ENCODE peak calls at places on chromosomes 11 and 22, in six cellular contexts. W is spleen, O is mucosa of descending colon, Z is heart right ventricle, P is foreskin fibroblast, U is AG09309. Q is an unnamed sample.

GRCh38 chr11:72958790-72959189 is 144.6 kb downstream of the ATG16L2 start:
- DNase-seq in Z (no peak), W (no peak), O (no peak), P (no peak), U (no peak), Q (no peak)

GRCh38 chr11:28464252-28464867 is 356.2 kb downstream of the METTL15 start:
- DNase-seq in P (peak; percentile 59), O (no peak), Z (no peak), W (no peak), U (no peak), Q (no peak)

GRCh38 chr22:37626556-37627075 is 12.9 kb upstream of the SH3BP1 start:
- DNase-seq in Z (no peak), U (no peak), P (no peak), W (no peak), O (peak; percentile 67), Q (no peak)

GRCh38 chr11:70319694-70320093 is 49.2 kb downstream of the PPFIA1 start:
- DNase-seq in P (no peak), W (no peak), U (no peak), Z (no peak), O (no peak), Q (no peak)

GRCh38 chr11:2156416-2157182 is 4.4 kb downstream of the INS start:
- DNase-seq in P (peak; percentile 73), Z (peak; percentile 64), U (no peak), W (peak; percentile 89), O (peak; percentile 85), Q (peak; percentile 91)

GRCh38 chr11:14309425-14310192 is 49.4 kb downstream of the RRAS2 start:
- DNase-seq in W (no peak), O (no peak), U (no peak), P (no peak), Z (no peak), Q (no peak)

GRCh38 chr11:76629853-76630599 is 40.5 kb downstream of the LRRC32 start:
- DNase-seq in Z (peak; percentile 87), O (peak; percentile 68), U (no peak), W (peak; percentile 88), P (peak; percentile 62), Q (no peak)

GRCh38 chr11:45847908-45848316 is 637 bp downstream of the CRY2 start:
- DNase-seq in Z (peak; percentile 49), O (peak; percentile 63), P (peak; percentile 70), U (peak; percentile 25), W (peak; percentile 84), Q (peak; percentile 28)

GRCh38 chr22:36860821-36861659 is at the start of gene NCF4:
- DNase-seq in Z (peak; percentile 57), P (no peak), O (peak; percentile 68), W (peak; percentile 95), U (no peak), Q (no peak)

DNA sequence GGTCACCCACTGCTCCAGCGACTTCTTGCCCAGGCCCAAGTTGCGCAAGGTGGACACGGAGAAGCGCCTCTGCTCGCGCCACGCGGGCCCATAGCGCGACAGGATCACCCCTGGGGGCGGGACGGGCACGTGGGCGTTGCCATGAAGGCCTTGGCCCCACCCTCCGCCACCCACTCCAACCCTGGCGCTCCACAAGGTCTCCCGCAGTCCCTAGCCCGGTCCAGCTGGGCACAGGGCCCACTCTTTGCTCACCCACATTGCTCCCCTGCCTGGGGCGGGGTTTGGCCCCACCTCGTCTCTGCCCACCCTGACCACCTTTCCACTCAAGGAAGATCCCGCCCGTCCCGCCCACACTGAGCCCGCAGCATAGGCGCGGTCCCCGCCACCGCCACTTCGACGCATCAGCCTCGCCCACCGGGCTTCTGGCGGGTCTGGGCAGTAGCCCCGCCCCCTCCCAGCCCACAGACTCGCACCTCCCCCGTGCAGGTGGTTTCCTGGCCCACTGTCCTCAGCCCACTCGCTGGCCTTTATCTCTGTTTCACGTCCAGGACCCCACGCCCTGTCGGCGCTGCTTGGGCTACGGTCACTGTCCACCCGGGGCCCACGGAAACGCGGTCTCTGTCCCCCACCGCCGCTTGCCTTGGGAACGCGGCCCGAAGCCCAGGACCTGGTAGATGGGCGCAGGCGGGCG is 12.3 kb upstream of the CYP2D6 start:
- DNase-seq in O (peak; percentile 23), W (no peak), P (no peak), Z (no peak), U (no peak), Q (no peak)
- TF ChIP-seq CTCF in O (no peak), W (no peak), P (no peak), Z (no peak), U (no peak), Q (no peak)

GRCh38 chr11:104333977-104334376 is 170.0 kb upstream of the PDGFD start:
- DNase-seq in W (no peak), P (no peak), O (no peak), Z (no peak), U (no peak), Q (peak; percentile 26)
- TF ChIP-seq CTCF in W (no peak), P (peak; percentile 24), O (no peak), Z (no peak), U (peak; percentile 7), Q (peak; percentile 66)

GRCh38 chr11:206516-207212 is 535 bp downstream of the BET1L start:
- DNase-seq in Z (no peak), O (peak; percentile 71), W (peak; percentile 86), U (no peak), P (peak; percentile 44), Q (no peak)

GRCh38 chr11:208177-208916 is 839 bp downstream of the RIC8A start:
- DNase-seq in O (peak; percentile 91), Z (peak; percentile 74), P (peak; percentile 93), W (peak; percentile 97), U (no peak), Q (peak; percentile 84)

GRCh38 chr11:208917-209260 is 1.4 kb downstream of the RIC8A start:
- DNase-seq in U (no peak), O (no peak), P (no peak), W (no peak), Z (peak; percentile 35), Q (no peak)

GRCh38 chr11:206002-206384 is 1.2 kb downstream of the BET1L start:
- DNase-seq in U (no peak), P (no peak), O (no peak), W (no peak), Z (no peak), Q (no peak)

GRCh38 chr11:207213-208176 is at the start of the genes BET1L and RIC8A:
- DNase-seq in O (peak; percentile 97), W (peak; percentile 99), P (peak; percentile 100), Z (peak; percentile 96), U (peak; percentile 97), Q (peak; percentile 96)
- TF ChIP-seq CTCF in O (peak; percentile 18), W (no peak), P (no peak), Z (no peak), U (no peak), Q (no peak)

GRCh38 chr11:35165416-35166368 is 26.7 kb downstream of the CD44 start:
- DNase-seq in Z (peak; percentile 43), P (peak; percentile 77), W (peak; percentile 84), O (no peak), U (peak; percentile 71), Q (no peak)

GRCh38 chr11:35163707-35164496 is 24.9 kb downstream of the CD44 start:
- DNase-seq in Z (no peak), O (no peak), U (no peak), P (no peak), W (no peak), Q (no peak)

GRCh38 chr11:35167451-35167954 is 28.5 kb downstream of the CD44 start:
- DNase-seq in U (peak; percentile 78), P (peak; percentile 67), O (no peak), Z (no peak), W (no peak), Q (no peak)

GRCh38 chr11:35168606-35169200 is 29.7 kb downstream of the CD44 start:
- DNase-seq in U (no peak), Z (no peak), P (no peak), O (no peak), W (no peak), Q (no peak)

DNA sequence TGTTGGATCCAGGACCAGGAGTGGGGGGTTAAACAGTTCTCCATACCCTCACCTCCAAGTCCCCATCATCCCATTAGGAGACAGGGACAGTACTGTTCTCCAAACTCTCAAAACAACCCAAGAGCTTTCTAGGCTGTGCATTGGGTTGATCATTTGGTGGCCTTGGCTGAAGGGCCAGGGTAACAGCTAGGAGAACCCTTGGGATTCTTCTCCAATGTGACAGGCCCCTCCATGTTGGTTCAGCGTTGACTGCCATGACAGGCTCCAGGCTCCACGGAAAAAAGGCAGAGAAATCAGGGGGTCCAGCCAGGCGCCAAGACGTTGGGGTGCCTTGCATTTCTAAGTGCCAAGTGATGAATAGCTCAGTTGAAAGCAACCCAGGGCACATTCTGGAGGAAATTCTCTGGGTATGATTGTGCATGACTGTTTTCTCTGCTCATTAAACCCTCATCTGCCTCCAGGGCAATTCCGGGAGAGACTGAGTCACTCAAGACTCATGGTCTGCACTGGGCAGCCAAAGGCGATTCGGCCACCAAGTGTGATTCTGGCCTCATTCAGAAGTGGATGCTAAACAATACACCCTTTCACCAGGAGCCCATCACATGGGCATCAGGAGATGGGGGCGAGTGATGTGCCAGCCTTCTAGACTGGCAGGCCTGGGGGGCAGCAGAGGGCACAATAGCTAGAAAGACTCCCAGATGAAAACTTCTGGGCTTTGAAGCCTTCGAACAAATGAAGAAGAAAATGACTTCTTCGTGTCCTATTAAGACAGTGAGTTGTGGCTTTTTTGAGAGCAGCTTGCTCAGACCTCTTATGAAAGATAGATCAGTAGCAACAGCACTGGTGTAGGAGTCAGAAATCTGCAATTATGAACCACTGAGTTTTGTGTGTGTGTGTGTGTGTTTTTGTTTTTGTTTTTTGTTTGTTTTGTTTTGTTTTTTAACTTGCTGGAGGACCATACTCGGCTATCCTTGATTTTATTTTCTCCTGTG is 27.7 kb downstream of the CD44 start:
- DNase-seq in W (peak; percentile 78), P (peak; percentile 98), U (peak; percentile 91), Z (no peak), O (no peak), Q (no peak)
- TF ChIP-seq CTCF in W (no peak), P (no peak), U (no peak), Z (no peak), O (no peak), Q (no peak)

GRCh38 chr11:61955031-61955415 is 4.9 kb downstream of the BEST1 start:
- DNase-seq in U (peak; percentile 72), O (peak; percentile 50), P (peak; percentile 95), Z (peak; percentile 57), W (peak; percentile 91), Q (peak; percentile 53)
- TF ChIP-seq CTCF in U (peak; percentile 35), O (no peak), P (peak; percentile 27), Z (peak; percentile 12), W (no peak), Q (no peak)

DNA sequence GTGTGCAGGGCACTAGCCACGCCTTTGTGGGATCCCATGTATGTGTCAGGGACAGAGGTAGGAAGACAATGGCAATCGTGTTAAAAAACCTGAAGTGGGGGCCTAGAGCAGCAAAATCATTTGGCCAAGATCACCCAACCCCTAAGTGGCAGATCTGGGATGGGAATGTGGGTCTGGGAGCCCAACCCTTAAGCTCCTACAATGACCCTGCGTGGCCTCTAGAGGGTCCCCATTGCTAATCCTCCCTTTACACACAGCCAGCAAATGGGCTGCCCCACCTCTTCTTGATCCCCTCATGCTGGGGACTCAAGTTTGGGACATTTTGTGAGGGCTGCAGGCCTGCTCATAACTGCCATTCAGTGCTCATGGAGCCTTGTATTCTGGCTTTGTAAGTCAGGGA is 73.2 kb upstream of the SUSD2 start:
- DNase-seq in P (no peak), U (no peak), W (no peak), Z (no peak), O (no peak), Q (no peak)
- TF ChIP-seq CTCF in P (no peak), U (no peak), W (no peak), Z (no peak), O (no peak), Q (no peak)

GRCh38 chr22:39543095-39543494 is 10.5 kb upstream of the RPS19BP1 start:
- DNase-seq in U (no peak), O (no peak), Z (no peak), W (no peak), P (peak; percentile 68), Q (peak; percentile 63)
- TF ChIP-seq CTCF in U (peak; percentile 45), O (no peak), Z (no peak), W (no peak), P (peak; percentile 47), Q (no peak)

GRCh38 chr22:20782601-20783299 is 8.8 kb downstream of the SERPIND1 start:
- DNase-seq in U (no peak), P (no peak), Z (no peak), O (no peak), W (no peak), Q (no peak)
- TF ChIP-seq CTCF in U (no peak), P (no peak), Z (no peak), O (no peak), W (no peak), Q (no peak)